ENCODE peak calls at places on chromosomes 5 and 9, in eight cellular contexts. One of them, this sample, is unnamed.

GRCh38 chr5:116289276-116289675 is 204.5 kb downstream of the COMMD10 start:
- DNase-seq in RWPE1: no peak
- DNase-seq in effector CD4-positive, alpha-beta T cell: no peak
- DNase-seq in GM23248: no peak
- DNase-seq in AG09309: no peak
- DNase-seq in activated T-cell treated with anti-CD3 and anti-CD28 coated beads, Interleukin-2, amount 50 U/mL, for 4 hours: no peak
- DNase-seq in iris pigment epithelial cell: no peak
- DNase-seq in HCT116: no peak
- DNase-seq in this sample: no peak

GRCh38 chr9:108382267-108382666 is 473.5 kb downstream of the ACTL7B start:
- DNase-seq in RWPE1: no peak
- DNase-seq in effector CD4-positive, alpha-beta T cell: no peak
- DNase-seq in GM23248: no peak
- DNase-seq in AG09309: no peak
- DNase-seq in activated T-cell treated with anti-CD3 and anti-CD28 coated beads, Interleukin-2, amount 50 U/mL, for 4 hours: no peak
- DNase-seq in iris pigment epithelial cell: no peak
- DNase-seq in HCT116: no peak
- DNase-seq in this sample: no peak

GRCh38 chr5:168607946-168608345 is 28.8 kb upstream of the PANK3 start:
- DNase-seq in RWPE1: no peak
- DNase-seq in effector CD4-positive, alpha-beta T cell: no peak
- DNase-seq in GM23248: no peak
- DNase-seq in AG09309: no peak
- DNase-seq in activated T-cell treated with anti-CD3 and anti-CD28 coated beads, Interleukin-2, amount 50 U/mL, for 4 hours: no peak
- DNase-seq in iris pigment epithelial cell: no peak
- DNase-seq in HCT116: no peak
- DNase-seq in this sample: no peak

GRCh38 chr5:172548981-172549707 is 91.9 kb upstream of the NEURL1B start:
- DNase-seq in RWPE1: no peak
- DNase-seq in effector CD4-positive, alpha-beta T cell: no peak
- DNase-seq in GM23248: no peak
- DNase-seq in AG09309: no peak
- DNase-seq in activated T-cell treated with anti-CD3 and anti-CD28 coated beads, Interleukin-2, amount 50 U/mL, for 4 hours: no peak
- DNase-seq in iris pigment epithelial cell: no peak
- DNase-seq in HCT116: no peak
- DNase-seq in this sample: no peak

GRCh38 chr5:77893225-77893860 is 117.2 kb upstream of the TBCA start:
- DNase-seq in RWPE1: peak; percentile 95
- DNase-seq in effector CD4-positive, alpha-beta T cell: no peak
- DNase-seq in GM23248: peak; percentile 97
- DNase-seq in AG09309: peak; percentile 86
- DNase-seq in activated T-cell treated with anti-CD3 and anti-CD28 coated beads, Interleukin-2, amount 50 U/mL, for 4 hours: no peak
- DNase-seq in iris pigment epithelial cell: peak; percentile 98
- DNase-seq in HCT116: peak; percentile 79
- DNase-seq in this sample: peak; percentile 84

GRCh38 chr9:93950619-93951601 is 4.2 kb downstream of the BARX1 start:
- DNase-seq in RWPE1: no peak
- DNase-seq in effector CD4-positive, alpha-beta T cell: no peak
- DNase-seq in GM23248: peak; percentile 59
- DNase-seq in AG09309: no peak
- DNase-seq in activated T-cell treated with anti-CD3 and anti-CD28 coated beads, Interleukin-2, amount 50 U/mL, for 4 hours: no peak
- DNase-seq in iris pigment epithelial cell: no peak
- DNase-seq in HCT116: no peak
- DNase-seq in this sample: no peak

GRCh38 chr9:6907772-6908381 is 150.1 kb downstream of the KDM4C start:
- DNase-seq in RWPE1: no peak
- DNase-seq in effector CD4-positive, alpha-beta T cell: no peak
- DNase-seq in GM23248: peak; percentile 48
- DNase-seq in AG09309: peak; percentile 4
- DNase-seq in activated T-cell treated with anti-CD3 and anti-CD28 coated beads, Interleukin-2, amount 50 U/mL, for 4 hours: no peak
- DNase-seq in iris pigment epithelial cell: peak; percentile 37
- DNase-seq in HCT116: peak; percentile 24
- DNase-seq in this sample: no peak

GRCh38 chr5:37578176-37578575 is 199.1 kb downstream of the WDR70 start:
- DNase-seq in RWPE1: no peak
- DNase-seq in effector CD4-positive, alpha-beta T cell: no peak
- DNase-seq in GM23248: no peak
- DNase-seq in AG09309: no peak
- DNase-seq in activated T-cell treated with anti-CD3 and anti-CD28 coated beads, Interleukin-2, amount 50 U/mL, for 4 hours: no peak
- DNase-seq in iris pigment epithelial cell: no peak
- DNase-seq in HCT116: no peak
- DNase-seq in this sample: no peak

GRCh38 chr5:31845351-31845750 is 206.4 kb downstream of the PDZD2 start:
- DNase-seq in RWPE1: no peak
- DNase-seq in effector CD4-positive, alpha-beta T cell: no peak
- DNase-seq in GM23248: no peak
- DNase-seq in AG09309: no peak
- DNase-seq in activated T-cell treated with anti-CD3 and anti-CD28 coated beads, Interleukin-2, amount 50 U/mL, for 4 hours: no peak
- DNase-seq in iris pigment epithelial cell: peak; percentile 53
- DNase-seq in HCT116: no peak
- DNase-seq in this sample: no peak

GRCh38 chr5:99674086-99674485 is 745.3 kb upstream of the CHD1 start:
- DNase-seq in RWPE1: no peak
- DNase-seq in effector CD4-positive, alpha-beta T cell: no peak
- DNase-seq in GM23248: no peak
- DNase-seq in AG09309: no peak
- DNase-seq in activated T-cell treated with anti-CD3 and anti-CD28 coated beads, Interleukin-2, amount 50 U/mL, for 4 hours: no peak
- DNase-seq in iris pigment epithelial cell: no peak
- DNase-seq in HCT116: no peak
- DNase-seq in this sample: no peak

GRCh38 chr5:58204966-58205365 is 254.9 kb downstream of the PLK2 start:
- DNase-seq in RWPE1: no peak
- DNase-seq in effector CD4-positive, alpha-beta T cell: no peak
- DNase-seq in GM23248: no peak
- DNase-seq in AG09309: no peak
- DNase-seq in activated T-cell treated with anti-CD3 and anti-CD28 coated beads, Interleukin-2, amount 50 U/mL, for 4 hours: no peak
- DNase-seq in iris pigment epithelial cell: no peak
- DNase-seq in HCT116: no peak
- DNase-seq in this sample: no peak

GRCh38 chr5:387491-388265 is 55.3 kb upstream of the EXOC3 start:
- DNase-seq in RWPE1: no peak
- DNase-seq in effector CD4-positive, alpha-beta T cell: no peak
- DNase-seq in GM23248: no peak
- DNase-seq in AG09309: no peak
- DNase-seq in activated T-cell treated with anti-CD3 and anti-CD28 coated beads, Interleukin-2, amount 50 U/mL, for 4 hours: no peak
- DNase-seq in iris pigment epithelial cell: no peak
- DNase-seq in HCT116: no peak
- DNase-seq in this sample: no peak

GRCh38 chr9:137083418-137084004 is 3.3 kb upstream of the MAN1B1 start:
- DNase-seq in RWPE1: peak; percentile 97
- DNase-seq in effector CD4-positive, alpha-beta T cell: no peak
- DNase-seq in GM23248: peak; percentile 98
- DNase-seq in AG09309: peak; percentile 82
- DNase-seq in activated T-cell treated with anti-CD3 and anti-CD28 coated beads, Interleukin-2, amount 50 U/mL, for 4 hours: no peak
- DNase-seq in iris pigment epithelial cell: peak; percentile 95
- DNase-seq in HCT116: peak; percentile 94
- DNase-seq in this sample: peak; percentile 67

GRCh38 chr9:124831642-124832364 is 21.5 kb upstream of the WDR38 start:
- DNase-seq in RWPE1: no peak
- DNase-seq in effector CD4-positive, alpha-beta T cell: no peak
- DNase-seq in GM23248: no peak
- DNase-seq in AG09309: no peak
- DNase-seq in activated T-cell treated with anti-CD3 and anti-CD28 coated beads, Interleukin-2, amount 50 U/mL, for 4 hours: no peak
- DNase-seq in iris pigment epithelial cell: no peak
- DNase-seq in HCT116: no peak
- DNase-seq in this sample: no peak

GRCh38 chr5:147567917-147568598 is 58.2 kb upstream of the DPYSL3 start:
- DNase-seq in RWPE1: peak; percentile 35
- DNase-seq in effector CD4-positive, alpha-beta T cell: no peak
- DNase-seq in GM23248: peak; percentile 72
- DNase-seq in AG09309: no peak
- DNase-seq in activated T-cell treated with anti-CD3 and anti-CD28 coated beads, Interleukin-2, amount 50 U/mL, for 4 hours: no peak
- DNase-seq in iris pigment epithelial cell: peak; percentile 89
- DNase-seq in HCT116: no peak
- DNase-seq in this sample: no peak

GRCh38 chr5:179827684-179828083 is 7.0 kb downstream of the SQSTM1 start:
- DNase-seq in RWPE1: peak; percentile 41
- DNase-seq in effector CD4-positive, alpha-beta T cell: no peak
- DNase-seq in GM23248: peak; percentile 77
- DNase-seq in AG09309: no peak
- DNase-seq in activated T-cell treated with anti-CD3 and anti-CD28 coated beads, Interleukin-2, amount 50 U/mL, for 4 hours: peak; percentile 44
- DNase-seq in iris pigment epithelial cell: peak; percentile 69
- DNase-seq in HCT116: no peak
- DNase-seq in this sample: no peak

GRCh38 chr5:14849516-14850294 is 21.9 kb downstream of the ANKH start:
- DNase-seq in RWPE1: peak; percentile 39
- DNase-seq in effector CD4-positive, alpha-beta T cell: no peak
- DNase-seq in GM23248: no peak
- DNase-seq in AG09309: no peak
- DNase-seq in activated T-cell treated with anti-CD3 and anti-CD28 coated beads, Interleukin-2, amount 50 U/mL, for 4 hours: no peak
- DNase-seq in iris pigment epithelial cell: no peak
- DNase-seq in HCT116: no peak
- DNase-seq in this sample: no peak

GRCh38 chr9:20373263-20373662 is 249.0 kb downstream of the MLLT3 start:
- DNase-seq in RWPE1: no peak
- DNase-seq in effector CD4-positive, alpha-beta T cell: no peak
- DNase-seq in GM23248: no peak
- DNase-seq in AG09309: no peak
- DNase-seq in activated T-cell treated with anti-CD3 and anti-CD28 coated beads, Interleukin-2, amount 50 U/mL, for 4 hours: no peak
- DNase-seq in iris pigment epithelial cell: no peak
- DNase-seq in HCT116: no peak
- DNase-seq in this sample: no peak

GRCh38 chr5:176543428-176544182 is 5.5 kb upstream of the CDHR2 start:
- DNase-seq in RWPE1: peak; percentile 64
- DNase-seq in effector CD4-positive, alpha-beta T cell: peak; percentile 59
- DNase-seq in GM23248: peak; percentile 73
- DNase-seq in AG09309: no peak
- DNase-seq in activated T-cell treated with anti-CD3 and anti-CD28 coated beads, Interleukin-2, amount 50 U/mL, for 4 hours: peak; percentile 58
- DNase-seq in iris pigment epithelial cell: peak; percentile 56
- DNase-seq in HCT116: no peak
- DNase-seq in this sample: peak; percentile 50

GRCh38 chr9:92332577-92333287 is 7.0 kb downstream of the CENPP start:
- DNase-seq in RWPE1: no peak
- DNase-seq in effector CD4-positive, alpha-beta T cell: no peak
- DNase-seq in GM23248: no peak
- DNase-seq in AG09309: no peak
- DNase-seq in activated T-cell treated with anti-CD3 and anti-CD28 coated beads, Interleukin-2, amount 50 U/mL, for 4 hours: no peak
- DNase-seq in iris pigment epithelial cell: peak; percentile 53
- DNase-seq in HCT116: no peak
- DNase-seq in this sample: no peak

GRCh38 chr5:104178066-104178465 is 615.5 kb upstream of the NUDT12 start:
- DNase-seq in RWPE1: no peak
- DNase-seq in effector CD4-positive, alpha-beta T cell: no peak
- DNase-seq in GM23248: no peak
- DNase-seq in AG09309: no peak
- DNase-seq in activated T-cell treated with anti-CD3 and anti-CD28 coated beads, Interleukin-2, amount 50 U/mL, for 4 hours: no peak
- DNase-seq in iris pigment epithelial cell: no peak
- DNase-seq in HCT116: no peak
- DNase-seq in this sample: no peak

GRCh38 chr5:6768590-6769230 is 55.5 kb downstream of the TENT4A start:
- DNase-seq in RWPE1: no peak
- DNase-seq in effector CD4-positive, alpha-beta T cell: no peak
- DNase-seq in GM23248: no peak
- DNase-seq in AG09309: no peak
- DNase-seq in activated T-cell treated with anti-CD3 and anti-CD28 coated beads, Interleukin-2, amount 50 U/mL, for 4 hours: no peak
- DNase-seq in iris pigment epithelial cell: no peak
- DNase-seq in HCT116: no peak
- DNase-seq in this sample: no peak

GRCh38 chr9:81896067-81896466 is 32.2 kb upstream of the SPATA31D4 start:
- DNase-seq in RWPE1: no peak
- DNase-seq in effector CD4-positive, alpha-beta T cell: no peak
- DNase-seq in GM23248: no peak
- DNase-seq in AG09309: no peak
- DNase-seq in activated T-cell treated with anti-CD3 and anti-CD28 coated beads, Interleukin-2, amount 50 U/mL, for 4 hours: no peak
- DNase-seq in iris pigment epithelial cell: peak; percentile 17
- DNase-seq in HCT116: no peak
- DNase-seq in this sample: no peak

GRCh38 chr5:177478711-177479646 is 5.5 kb upstream of the DBN1 start:
- DNase-seq in RWPE1: no peak
- DNase-seq in effector CD4-positive, alpha-beta T cell: no peak
- DNase-seq in GM23248: peak; percentile 73
- DNase-seq in AG09309: no peak
- DNase-seq in activated T-cell treated with anti-CD3 and anti-CD28 coated beads, Interleukin-2, amount 50 U/mL, for 4 hours: peak; percentile 38
- DNase-seq in iris pigment epithelial cell: no peak
- DNase-seq in HCT116: no peak
- DNase-seq in this sample: no peak

GRCh38 chr5:89313044-89313443 is 430.1 kb upstream of the MEF2C start:
- DNase-seq in RWPE1: peak; percentile 18
- DNase-seq in effector CD4-positive, alpha-beta T cell: no peak
- DNase-seq in GM23248: peak; percentile 88
- DNase-seq in AG09309: no peak
- DNase-seq in activated T-cell treated with anti-CD3 and anti-CD28 coated beads, Interleukin-2, amount 50 U/mL, for 4 hours: no peak
- DNase-seq in iris pigment epithelial cell: peak; percentile 47
- DNase-seq in HCT116: peak; percentile 71
- DNase-seq in this sample: no peak

GRCh38 chr5:132498686-132499271 is 8.2 kb upstream of the IRF1 start:
- DNase-seq in RWPE1: no peak
- DNase-seq in effector CD4-positive, alpha-beta T cell: no peak
- DNase-seq in GM23248: no peak
- DNase-seq in AG09309: no peak
- DNase-seq in activated T-cell treated with anti-CD3 and anti-CD28 coated beads, Interleukin-2, amount 50 U/mL, for 4 hours: no peak
- DNase-seq in iris pigment epithelial cell: peak; percentile 53
- DNase-seq in HCT116: no peak
- DNase-seq in this sample: no peak

GRCh38 chr5:175354961-175355360 is 89.0 kb downstream of the DRD1 start:
- DNase-seq in RWPE1: no peak
- DNase-seq in effector CD4-positive, alpha-beta T cell: no peak
- DNase-seq in GM23248: no peak
- DNase-seq in AG09309: no peak
- DNase-seq in activated T-cell treated with anti-CD3 and anti-CD28 coated beads, Interleukin-2, amount 50 U/mL, for 4 hours: no peak
- DNase-seq in iris pigment epithelial cell: no peak
- DNase-seq in HCT116: no peak
- DNase-seq in this sample: no peak

GRCh38 chr9:23041466-23041865 is 594.8 kb downstream of the DMRTA1 start:
- DNase-seq in RWPE1: no peak
- DNase-seq in effector CD4-positive, alpha-beta T cell: no peak
- DNase-seq in GM23248: no peak
- DNase-seq in AG09309: no peak
- DNase-seq in activated T-cell treated with anti-CD3 and anti-CD28 coated beads, Interleukin-2, amount 50 U/mL, for 4 hours: no peak
- DNase-seq in iris pigment epithelial cell: no peak
- DNase-seq in HCT116: no peak
- DNase-seq in this sample: no peak